ENCODE peak calls at places on chromosomes 12 and 14, in four cellular contexts. H, L, I and X are unnamed samples.

GRCh38 chr14:83425138-83425537 is 1891.5 kb upstream of the SEL1L start:
- DNase-seq in H (no peak), L (no peak), I (no peak), X (no peak)

GRCh38 chr12:122226366-122227222 is 742 bp upstream of the DIABLO start:
- DNase-seq in H (no peak), L (no peak), I (no peak), X (no peak)

GRCh38 chr14:66645716-66646115 is 137.8 kb downstream of the GPHN start:
- DNase-seq in H (no peak), L (no peak), I (peak), X (no peak)

GRCh38 chr12:82673698-82674097 is 13.0 kb upstream of the TMTC2 start:
- DNase-seq in H (no peak), L (no peak), I (no peak), X (no peak)

GRCh38 chr12:33439587-33440011 is at the start of gene SYT10:
- DNase-seq in H (peak), L (no peak), I (no peak), X (no peak)

GRCh38 chr12:133203344-133204263 is 22.3 kb downstream of the ZNF268 start:
- DNase-seq in H (no peak), L (no peak), I (no peak), X (no peak)

GRCh38 chr12:91769736-91770135 is 375.9 kb downstream of the BTG1 start:
- DNase-seq in H (no peak), L (no peak), I (no peak), X (no peak)

GRCh38 chr12:24838531-24838950 is 110.4 kb downstream of the BCAT1 start:
- DNase-seq in H (peak), L (peak), I (no peak), X (peak)

GRCh38 chr12:131959641-131960589 is 10.2 kb downstream of the EP400 start:
- DNase-seq in H (no peak), L (no peak), I (no peak), X (no peak)

GRCh38 chr14:99716091-99716849 is 32.2 kb downstream of the CYP46A1 start:
- DNase-seq in H (no peak), L (no peak), I (no peak), X (no peak)
- H3K4me2 ChIP-seq in H (no peak), L (no peak), I (no peak), X (no peak)

GRCh38 chr12:31896514-31897039 is 62.6 kb upstream of the RESF1 start:
- DNase-seq in H (peak), L (peak), I (no peak), X (peak)
- H3K4me2 ChIP-seq in H (no peak), L (peak), I (no peak), X (peak)

GRCh38 chr12:67827820-67828383 is 161.3 kb upstream of the IFNG-AS1 start:
- DNase-seq in H (peak), L (no peak), I (no peak), X (no peak)
- H3K4me2 ChIP-seq in H (peak), L (peak), I (peak), X (no peak)

DNA sequence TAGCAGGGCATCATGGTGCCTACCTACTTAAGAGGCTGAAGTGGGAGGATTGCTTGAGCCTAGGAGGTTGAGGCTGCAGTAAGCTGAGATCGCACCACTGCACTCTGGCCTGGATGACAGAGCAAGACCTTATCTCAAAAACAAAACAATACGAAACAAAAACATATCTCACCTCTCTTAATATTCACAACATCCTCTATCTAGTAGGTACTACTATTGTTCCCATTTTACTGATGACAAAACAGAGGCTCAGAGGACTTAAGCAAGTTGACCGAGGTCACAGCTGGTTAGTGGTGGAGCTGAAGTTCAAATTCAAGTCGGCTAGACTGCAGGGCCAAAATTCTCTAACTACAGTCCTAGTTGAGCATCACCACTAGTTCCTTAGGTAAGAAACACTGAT is 172.3 kb upstream of the EEA1 start:
- DNase-seq in H (no peak), L (no peak), I (no peak), X (no peak)
- H3K4me2 ChIP-seq in H (no peak), L (no peak), I (no peak), X (no peak)

GRCh38 chr12:81354327-81354932 is 276.6 kb downstream of the ACSS3 start:
- DNase-seq in H (no peak), L (no peak), I (no peak), X (peak)
- H3K4me2 ChIP-seq in H (no peak), L (no peak), I (peak), X (peak)